ENCODE peak calls at places on chromosome 16, in ten cellular contexts. H is foreskin fibroblast; V is lung; I is PC-3; U is thoracic aorta; L is cardiac muscle cell; N is CD8-positive, alpha-beta T cell; O is fibroblast of pulmonary artery; Q is body of pancreas; A is ovary. S is an unnamed sample.

GRCh38 chr16:56743840-56744239 is 13.9 kb downstream of the NUP93 start:
- DNase-seq in V (no peak), N (no peak), Q (no peak), I (no peak), U (no peak), H (peak; percentile 74), L (peak; percentile 59), A (no peak), O (peak; percentile 63), S (no peak)

GRCh38 chr16:977896-978295 is 3.7 kb upstream of the SOX8 start:
- DNase-seq in O (no peak), H (no peak), Q (no peak), A (no peak), V (no peak), L (no peak), U (no peak), I (no peak), N (no peak), S (no peak)

GRCh38 chr16:1084971-1085370 is 11.1 kb downstream of the C1QTNF8 start:
- DNase-seq in L (no peak), U (no peak), A (no peak), I (no peak), Q (no peak), H (no peak), V (no peak), O (no peak), N (no peak), S (no peak)

GRCh38 chr16:81543571-81543970 is 99.0 kb downstream of the CMIP start:
- DNase-seq in L (no peak), U (no peak), I (no peak), Q (no peak), O (no peak), H (no peak), V (no peak), A (no peak), N (no peak), S (no peak)

GRCh38 chr16:71328151-71328550 is 30.4 kb upstream of the CALB2 start:
- DNase-seq in O (no peak), L (no peak), N (no peak), U (no peak), H (no peak), A (no peak), V (no peak), Q (no peak), I (no peak), S (no peak)

GRCh38 chr16:47143677-47144558 is at the start of gene NETO2:
- DNase-seq in N (peak; percentile 55), U (no peak), O (peak; percentile 65), Q (peak; percentile 44), A (peak; percentile 60), I (peak; percentile 48), H (peak; percentile 57), V (peak; percentile 35), L (peak; percentile 80), S (peak; percentile 28)

GRCh38 chr16:87358250-87358649 is 25.3 kb downstream of the FBXO31 start:
- DNase-seq in L (no peak), Q (no peak), I (no peak), N (no peak), H (no peak), O (no peak), A (no peak), U (no peak), V (no peak), S (no peak)

GRCh38 chr16:75326333-75326732 is 74.9 kb upstream of the BCAR1 start:
- DNase-seq in O (no peak), H (no peak), U (no peak), I (no peak), Q (no peak), A (no peak), L (no peak), V (no peak), N (no peak), S (no peak)

GRCh38 chr16:87316923-87317765 is at the start of gene C16orf95:
- DNase-seq in Q (peak; percentile 97), H (peak; percentile 91), U (peak; percentile 95), N (peak; percentile 98), I (peak; percentile 94), L (peak; percentile 96), A (peak; percentile 98), V (peak; percentile 98), O (peak; percentile 95), S (peak; percentile 96)

GRCh38 chr16:66001432-66001831 is 365.1 kb upstream of the CDH5 start:
- DNase-seq in I (peak; percentile 74), O (no peak), A (no peak), N (no peak), H (no peak), L (no peak), V (no peak), U (no peak), Q (no peak), S (no peak)

GRCh38 chr16:77450790-77451487 is 16.1 kb upstream of the ADAMTS18 start:
- DNase-seq in V (no peak), I (no peak), O (no peak), Q (peak; percentile 13), U (no peak), L (no peak), H (no peak), N (no peak), A (no peak), S (no peak)

GRCh38 chr16:9966569-9967157 is 215.6 kb downstream of the GRIN2A start:
- DNase-seq in V (no peak), N (no peak), H (no peak), I (peak; percentile 65), A (no peak), Q (no peak), U (no peak), O (no peak), L (no peak), S (no peak)

GRCh38 chr16:74107795-74108610 is 188.6 kb upstream of the PSMD7 start:
- DNase-seq in H (no peak), I (peak; percentile 56), A (no peak), V (peak; percentile 53), U (no peak), O (peak; percentile 7), L (peak; percentile 53), N (peak; percentile 5), Q (peak; percentile 77), S (no peak)

GRCh38 chr16:57169327-57169726 is 16.5 kb downstream of the PSME3IP1 start:
- DNase-seq in H (no peak), L (no peak), N (no peak), A (no peak), I (no peak), U (no peak), O (no peak), V (no peak), Q (no peak), S (no peak)

GRCh38 chr16:8721693-8722348 is 47.4 kb downstream of the ABAT start:
- DNase-seq in O (no peak), U (no peak), Q (no peak), V (no peak), I (no peak), H (no peak), L (no peak), A (no peak), N (no peak), S (no peak)

GRCh38 chr16:2775765-2776499 is 1.1 kb downstream of the ELOB start:
- DNase-seq in A (no peak), Q (no peak), I (no peak), O (no peak), H (no peak), N (no peak), L (no peak), U (no peak), V (no peak), S (no peak)
- H3K4me3 ChIP-seq in A (peak overlapping the region; percentile 62), Q (peak overlapping the region; percentile 79), I (peak overlapping the region; percentile 96), O (peak overlapping the region; percentile 95), H (peak overlapping the region; percentile 68), N (peak overlapping the region; percentile 43), L (peak overlapping the region; percentile 74), U (peak overlapping the region; percentile 97), V (peak overlapping the region; percentile 72), S (peak overlapping the region; percentile 77)

GRCh38 chr16:28873543-28874201 is 4.6 kb upstream of the ATP2A1 start:
- DNase-seq in O (peak; percentile 14), L (no peak), A (no peak), I (peak; percentile 28), H (no peak), U (no peak), N (peak; percentile 71), V (no peak), Q (peak; percentile 36), S (no peak)

GRCh38 chr16:28876973-28877641 is 1.2 kb upstream of the ATP2A1 start:
- DNase-seq in L (no peak), H (no peak), Q (no peak), N (no peak), I (no peak), O (no peak), V (no peak), A (no peak), U (no peak), S (no peak)

GRCh38 chr16:28876016-28876659 is 2.1 kb upstream of the ATP2A1 start:
- DNase-seq in A (no peak), L (no peak), N (no peak), I (no peak), U (no peak), H (no peak), V (no peak), Q (no peak), O (no peak), S (no peak)

GRCh38 chr16:28874406-28874805 is 3.9 kb upstream of the ATP2A1 start:
- DNase-seq in O (no peak), A (no peak), L (no peak), N (no peak), U (no peak), V (no peak), H (no peak), Q (no peak), I (no peak), S (no peak)

GRCh38 chr16:28875134-28876015 is 2.9 kb upstream of the ATP2A1 start:
- DNase-seq in A (no peak), N (no peak), O (no peak), I (no peak), H (no peak), L (no peak), Q (no peak), U (no peak), V (no peak), S (no peak)
- H3K4me3 ChIP-seq in A (no peak overlapping the region), N (no peak overlapping the region), O (no peak overlapping the region), I (no peak overlapping the region), H (no peak overlapping the region), L (no peak overlapping the region), Q (no peak overlapping the region), U (no peak overlapping the region), V (no peak overlapping the region), S (no peak overlapping the region)

DNA sequence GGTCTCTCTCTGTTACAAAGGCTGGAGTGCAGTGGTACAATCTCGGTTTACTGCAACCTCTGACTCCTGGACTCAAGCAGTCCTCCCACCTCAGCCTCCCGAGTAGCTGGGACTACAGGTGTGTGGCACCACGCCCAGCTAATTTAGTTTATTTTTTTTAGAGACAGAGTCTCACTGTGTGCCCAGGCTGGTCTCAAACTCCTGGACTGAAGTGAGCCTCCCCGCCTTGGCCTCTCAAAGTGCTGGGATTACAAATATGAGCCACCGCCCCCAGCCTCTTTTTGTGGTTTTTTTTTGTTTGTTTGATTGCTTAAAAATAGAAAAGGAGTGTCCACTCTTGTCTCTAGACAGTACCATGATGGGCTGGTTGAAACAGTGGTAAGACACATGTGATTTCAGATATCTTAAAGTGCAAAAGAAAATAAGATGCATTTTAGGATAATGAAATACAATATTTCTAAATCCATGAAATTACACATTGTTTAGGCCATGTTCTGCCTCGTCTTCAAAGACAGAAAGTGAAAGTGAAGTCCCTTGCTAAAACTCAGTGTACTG is 27.4 kb downstream of the KIAA0513 start:
- DNase-seq in O (no peak), A (no peak), N (no peak), Q (no peak), V (no peak), L (no peak), H (no peak), U (no peak), I (no peak), S (no peak)
- H3K4me3 ChIP-seq in O (peak overlapping the region; percentile 46), A (peak overlapping the region; percentile 20), N (peak overlapping the region; percentile 30), Q (no peak overlapping the region), V (no peak overlapping the region), L (no peak overlapping the region), H (peak overlapping the region; percentile 49), U (peak overlapping the region; percentile 40), I (peak overlapping the region; percentile 44), S (peak overlapping the region; percentile 11)

GRCh38 chr16:73047536-73048291 is at the start of gene ZFHX3:
- DNase-seq in N (no peak), U (no peak), A (peak; percentile 70), I (peak; percentile 76), L (peak; percentile 78), V (peak; percentile 70), H (peak; percentile 55), Q (peak; percentile 82), O (peak; percentile 55), S (peak; percentile 84)
- H3K4me3 ChIP-seq in N (no peak within 1 kb of the TSS), U (peak within 1 kb of the TSS; percentile 89), A (peak within 1 kb of the TSS; percentile 85), I (peak within 1 kb of the TSS; percentile 88), L (peak within 1 kb of the TSS; percentile 91), V (peak within 1 kb of the TSS; percentile 72), H (peak within 1 kb of the TSS; percentile 80), Q (peak within 1 kb of the TSS; percentile 60), O (peak within 1 kb of the TSS; percentile 65), S (peak within 1 kb of the TSS; percentile 94)

S was measured in tibial artery.